ENCODE peak calls at places on chromosomes 7 and 10, in five cellular contexts. E, M, I, P and L are unnamed samples. For H3K4me1 and H3K9me3, the result is how much of the 10 kb centered on the place peaks cover.

GRCh38 chr7:7761974-7762769 is 43.8 kb upstream of the RPA3 start:
- DNase-seq in P (no peak), I (peak), E (no peak), M (peak), L (no peak)

GRCh38 chr10:133327651-133328357 is 8.9 kb downstream of the CALY start:
- DNase-seq in E (no peak), I (no peak), M (no peak), P (no peak), L (no peak)

GRCh38 chr7:136275794-136276193 is 298.6 kb upstream of the MTPN start:
- DNase-seq in E (no peak), P (no peak), M (peak), I (no peak), L (no peak)

GRCh38 chr10:43109671-43110249 is 28.5 kb upstream of the CSGALNACT2 start:
- DNase-seq in M (peak), E (no peak), P (no peak), I (no peak), L (no peak)

GRCh38 chr10:28280652-28281051 is 22.2 kb downstream of the MPP7 start:
- DNase-seq in P (no peak), I (no peak), M (peak), E (peak), L (no peak)

GRCh38 chr10:3494131-3494878 is 290.7 kb downstream of the KLF6 start:
- DNase-seq in P (no peak), M (no peak), I (no peak), E (peak), L (no peak)

GRCh38 chr10:35446439-35446838 is 110.1 kb downstream of the CCNY start:
- DNase-seq in E (no peak), M (peak), I (no peak), P (no peak), L (no peak)

GRCh38 chr7:2046581-2047271 is 186.0 kb downstream of the MAD1L1 start:
- DNase-seq in I (no peak), E (peak), M (no peak), P (no peak), L (no peak)

GRCh38 chr10:43471146-43471545 is 34.2 kb downstream of the ZNF487 start:
- DNase-seq in P (no peak), E (no peak), M (no peak), I (no peak), L (no peak)

GRCh38 chr7:42046483-42046882 is 190.5 kb downstream of the GLI3 start:
- DNase-seq in I (no peak), P (no peak), M (peak), E (no peak), L (no peak)

GRCh38 chr7:75928600-75928939 is 13.6 kb downstream of the POR start:
- DNase-seq in P (no peak), M (no peak), I (no peak), E (no peak), L (no peak)

GRCh38 chr10:91683976-91684375 is 51.1 kb upstream of the PPP1R3C start:
- DNase-seq in I (no peak), E (no peak), P (no peak), M (peak), L (no peak)

GRCh38 chr10:84525120-84525806 is 196.9 kb downstream of the CCSER2 start:
- DNase-seq in P (no peak), I (no peak), E (no peak), M (no peak), L (no peak)

GRCh38 chr7:156545989-156546388 is 94.6 kb upstream of the RNF32 start:
- DNase-seq in P (no peak), E (no peak), I (no peak), M (no peak), L (no peak)

GRCh38 chr10:24958701-24959392 is 6.4 kb upstream of the PRTFDC1 start:
- DNase-seq in M (peak), P (no peak), I (no peak), E (no peak), L (no peak)

GRCh38 chr10:102628451-102628911 is 15.8 kb upstream of the TRIM8 start:
- DNase-seq in P (no peak), M (peak), I (peak), E (peak), L (no peak)

GRCh38 chr7:105707967-105708580 is 126.8 kb upstream of the EFCAB10 start:
- DNase-seq in I (no peak), P (no peak), M (no peak), E (no peak), L (no peak)

GRCh38 chr10:90461437-90462155 is 396.2 kb downstream of the HTR7 start:
- DNase-seq in I (no peak), M (no peak), P (no peak), E (no peak), L (no peak)

GRCh38 chr10:79418274-79418673 is 27.1 kb downstream of the ZCCHC24 start:
- DNase-seq in M (no peak), E (peak), P (no peak), I (no peak), L (no peak)
- H3K4me1 ChIP-seq in M (under half), E (under half), P (under half), I (under half), L (under half)

DNA sequence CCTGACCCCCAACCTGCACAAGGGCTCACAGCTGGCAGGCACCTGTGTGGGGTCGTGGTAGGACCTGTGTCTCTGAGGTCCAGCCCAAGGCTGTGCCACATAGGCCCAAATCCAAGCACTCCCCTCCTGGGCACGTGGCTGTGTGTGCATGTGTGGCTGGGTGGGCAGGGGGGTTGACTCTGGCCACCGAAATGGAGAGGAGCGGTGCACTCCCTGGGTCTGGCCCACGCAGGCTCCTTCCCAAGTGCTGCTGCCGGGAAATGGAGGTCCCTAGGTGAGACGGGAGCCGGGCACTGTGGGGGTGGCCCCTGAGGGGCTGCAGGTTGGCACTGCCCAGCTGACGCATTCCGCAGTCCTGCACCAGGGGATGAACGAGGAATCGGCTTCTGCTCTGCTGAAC is 528.1 kb downstream of the DNAJB6 start:
- DNase-seq in I (no peak), M (no peak), P (no peak), E (no peak), L (no peak)
- H3K9me3 ChIP-seq in I (under half), M (under half), P (under half), E (under half), L (under half)

DNA sequence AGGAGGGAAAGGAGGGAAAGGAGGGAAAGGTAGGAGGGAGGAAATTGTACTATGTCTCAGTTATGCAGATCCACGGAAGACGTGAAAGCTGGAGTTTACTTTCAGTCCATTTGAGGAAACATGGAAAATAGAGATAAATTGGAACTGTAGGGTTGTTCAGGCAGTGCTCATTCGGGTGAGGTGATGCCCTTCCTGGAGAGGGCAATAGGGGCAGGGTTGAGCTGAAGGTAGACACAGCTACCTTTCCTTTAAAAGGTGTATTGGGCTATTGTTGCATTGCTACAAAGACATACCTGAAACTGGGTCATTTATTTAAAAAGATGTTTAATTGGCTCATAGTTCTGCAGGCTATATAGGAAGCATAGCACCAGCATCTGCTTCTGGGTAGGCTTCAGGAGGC is 116.9 kb upstream of the PLXDC2 start:
- DNase-seq in I (no peak), M (no peak), P (no peak), E (no peak), L (no peak)
- H3K4me1 ChIP-seq in I (under half), M (under half), P (under half), E (under half), L (under half)

GRCh38 chr7:157740251-157740650 is 403.4 kb downstream of the DNAJB6 start:
- DNase-seq in P (no peak), E (no peak), M (no peak), I (no peak), L (no peak)

GRCh38 chr7:157737151-157738063 is 400.6 kb downstream of the DNAJB6 start:
- DNase-seq in I (no peak), E (no peak), M (no peak), P (no peak), L (no peak)

GRCh38 chr7:157739056-157739455 is 402.3 kb downstream of the DNAJB6 start:
- DNase-seq in E (no peak), P (no peak), M (no peak), I (no peak), L (no peak)

GRCh38 chr7:157738064-157738460 is 401.3 kb downstream of the DNAJB6 start:
- DNase-seq in M (no peak), I (peak), P (no peak), E (no peak), L (no peak)

GRCh38 chr7:157739650-157740049 is 402.8 kb downstream of the DNAJB6 start:
- DNase-seq in M (no peak), P (no peak), E (no peak), I (no peak), L (no peak)
- H3K9me3 ChIP-seq in M (under half), P (under half), E (under half), I (under half), L (under half)

GRCh38 chr10:123160311-123160980 is 6.2 kb downstream of the BUB3 start:
- DNase-seq in M (no peak), P (no peak), E (no peak), I (no peak), L (no peak)
- H3K4me1 ChIP-seq in M (under half), P (under half), E (under half), I (under half), L (under half)

DNA sequence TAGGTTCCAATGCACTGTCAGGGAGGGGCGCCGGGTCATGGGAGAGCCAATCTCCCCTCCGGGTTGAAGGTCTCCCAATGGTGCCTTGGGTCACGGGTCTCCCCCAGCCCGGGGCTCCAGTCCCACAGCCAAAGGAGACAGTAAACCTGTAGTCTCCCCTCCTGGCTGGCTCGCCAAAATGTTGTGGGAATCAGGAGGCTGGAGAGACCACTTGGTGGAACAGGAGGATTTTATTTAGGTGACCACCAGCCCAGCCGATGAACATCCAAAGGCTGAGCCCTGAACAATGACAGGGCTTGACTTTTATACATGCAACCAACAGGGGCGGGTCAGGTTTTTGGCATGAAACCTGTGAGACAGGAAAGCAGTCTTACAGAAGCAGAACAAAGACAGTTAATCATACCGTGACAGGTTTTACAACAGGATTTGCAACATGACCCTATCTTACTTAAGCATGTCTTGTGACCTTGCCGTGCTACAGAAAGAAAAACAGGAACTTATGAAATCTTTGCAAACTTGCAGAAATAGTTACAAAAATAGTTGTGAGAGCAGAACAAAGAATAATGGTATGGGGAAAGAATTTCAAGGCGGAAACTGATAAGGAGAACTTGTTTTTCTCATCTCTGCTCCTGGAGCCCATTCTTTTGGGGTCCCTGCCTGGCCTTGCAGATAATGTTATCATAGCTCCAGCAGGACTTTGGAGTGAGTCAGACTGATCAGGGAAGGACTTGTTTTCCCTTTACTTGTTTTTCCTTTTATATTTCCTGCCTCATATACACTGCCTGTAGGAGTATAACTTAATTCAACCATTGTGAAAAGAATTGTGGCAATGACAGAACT is 7.1 kb downstream of the ERV3-1 start:
- DNase-seq in I (peak), E (no peak), P (no peak), M (no peak), L (no peak)
- H3K9me3 ChIP-seq in I (under half), E (under half), P (under half), M (under half), L (under half)

DNA sequence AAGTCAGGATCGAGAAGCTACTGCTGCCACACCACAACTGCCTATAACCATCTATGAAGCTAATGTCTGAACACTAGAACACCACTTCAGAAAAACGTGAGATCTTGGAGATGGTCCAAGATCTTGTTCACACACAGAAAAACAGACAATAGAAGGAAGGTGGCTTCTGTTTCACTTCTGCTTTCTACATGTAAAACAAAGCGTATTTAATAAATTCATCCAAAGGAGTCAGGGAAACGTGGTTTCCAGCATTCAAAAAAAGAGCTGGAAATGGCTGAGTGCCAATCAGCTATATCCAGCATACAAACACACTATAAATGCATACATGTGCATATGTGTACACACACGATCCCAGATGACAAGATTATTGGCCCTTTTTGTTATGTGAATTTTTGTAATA is 70.2 kb upstream of the CCDC71L start:
- DNase-seq in E (no peak), M (no peak), P (no peak), I (no peak), L (no peak)
- H3K4me1 ChIP-seq in E (under half), M (under half), P (under half), I (under half), L (under half)